ENCODE peak calls at places on chromosome 9, in six cellular contexts. S, Y, Z, M, C and H are unnamed samples.

GRCh38 chr9:91101598-91102168 is 260.0 kb downstream of the AUH start:
- DNase-seq in S (no peak), M (no peak), Z (no peak), C (no peak), Y (no peak), H (no peak)

GRCh38 chr9:90998573-90998972 is 197.0 kb downstream of the SYK start:
- DNase-seq in Z (no peak), Y (no peak), S (no peak), M (peak; percentile 28), C (no peak), H (no peak)

GRCh38 chr9:97790542-97790941 is 62.5 kb upstream of the FOXE1 start:
- DNase-seq in Y (no peak), Z (no peak), M (no peak), C (no peak), S (no peak), H (no peak)

GRCh38 chr9:123724211-123724831 is 205.6 kb downstream of the DENND1A start:
- DNase-seq in M (peak; percentile 16), Y (no peak), C (peak; percentile 13), Z (no peak), S (peak; percentile 43), H (no peak)

GRCh38 chr9:123445981-123446610 is 90.1 kb downstream of the CRB2 start:
- DNase-seq in M (no peak), C (no peak), S (no peak), Y (no peak), Z (no peak), H (no peak)

GRCh38 chr9:133371261-133371711 is 4.6 kb downstream of the SURF4 start:
- DNase-seq in Y (no peak), M (no peak), C (no peak), S (no peak), Z (no peak), H (no peak)

GRCh38 chr9:5554254-5554653 is 43.9 kb downstream of the PDCD1LG2 start:
- DNase-seq in C (no peak), Z (no peak), Y (no peak), M (no peak), S (no peak), H (no peak)

GRCh38 chr9:9820411-9820810 is 792.4 kb downstream of the PTPRD start:
- DNase-seq in Y (no peak), M (no peak), S (no peak), C (no peak), Z (no peak), H (no peak)

GRCh38 chr9:123360161-123361085 is 4.4 kb downstream of the CRB2 start:
- DNase-seq in C (peak; percentile 92), S (peak; percentile 56), Y (no peak), M (no peak), Z (peak; percentile 79), H (peak; percentile 74)

GRCh38 chr9:36980148-36980974 is 53.7 kb downstream of the PAX5 start:
- DNase-seq in Z (no peak), Y (no peak), C (no peak), S (peak; percentile 32), M (no peak), H (no peak)

GRCh38 chr9:13896047-13896446 is 417.9 kb downstream of the NFIB start:
- DNase-seq in Z (no peak), M (no peak), S (no peak), C (no peak), Y (no peak), H (no peak)

GRCh38 chr9:113556877-113557593 is 93.5 kb downstream of the RGS3 start:
- DNase-seq in Y (no peak), Z (no peak), M (no peak), S (peak; percentile 27), C (no peak), H (no peak)

GRCh38 chr9:108835831-108836230 is 20.0 kb downstream of the ACTL7B start:
- DNase-seq in Y (no peak), M (no peak), C (no peak), Z (no peak), S (no peak), H (no peak)

GRCh38 chr9:21252727-21253547 is 13.1 kb upstream of the IFNA14 start:
- DNase-seq in M (peak; percentile 30), C (peak; percentile 32), Z (no peak), Y (peak; percentile 53), S (peak; percentile 42), H (no peak)

GRCh38 chr9:95669253-95669652 is 152.5 kb upstream of the PTCH1 start:
- DNase-seq in C (no peak), S (no peak), Z (no peak), M (no peak), Y (no peak), H (no peak)

GRCh38 chr9:85964526-85964925 is 23.6 kb downstream of the NAA35 start:
- DNase-seq in Y (no peak), M (no peak), S (no peak), C (no peak), Z (no peak), H (no peak)

GRCh38 chr9:29514336-29514735 is 1941.1 kb upstream of the C9orf72 start:
- DNase-seq in C (no peak), Z (peak; percentile 36), S (peak; percentile 1), M (no peak), Y (no peak), H (no peak)

GRCh38 chr9:131432597-131433301 is 38.9 kb downstream of the PRRC2B start:
- DNase-seq in C (peak; percentile 27), M (no peak), S (no peak), Y (no peak), Z (no peak), H (no peak)

GRCh38 chr9:80435591-80435990 is 863.8 kb downstream of the TLE4 start:
- DNase-seq in M (no peak), Z (no peak), Y (no peak), C (no peak), S (no peak), H (no peak)

GRCh38 chr9:120715331-120715924 is 1.2 kb upstream of the MEGF9 start:
- DNase-seq in C (peak; percentile 54), Z (no peak), S (peak; percentile 56), Y (peak; percentile 74), M (peak; percentile 33), H (peak; percentile 58)

GRCh38 chr9:87787735-87788134 is 61.8 kb downstream of the CTSL start:
- DNase-seq in S (peak; percentile 25), Z (no peak), Y (no peak), M (no peak), C (no peak), H (no peak)

GRCh38 chr9:35847786-35848185 is 18.8 kb downstream of the TMEM8B start:
- DNase-seq in Z (no peak), S (no peak), C (no peak), M (no peak), Y (peak; percentile 5), H (no peak)

GRCh38 chr9:70947519-70947918 is 173.9 kb downstream of the TRPM3 start:
- DNase-seq in Z (no peak), S (no peak), M (no peak), C (no peak), Y (no peak), H (no peak)

GRCh38 chr9:137671721-137672120 is 52.9 kb downstream of the EHMT1 start:
- DNase-seq in M (no peak), Z (no peak), Y (no peak), C (no peak), S (no peak), H (no peak)

GRCh38 chr9:120868339-120868675 is 8.7 kb downstream of the PHF19 start:
- DNase-seq in M (no peak), S (no peak), C (no peak), Y (no peak), Z (no peak), H (no peak)

GRCh38 chr9:86632537-86632936 is 278.3 kb upstream of the TUT7 start:
- DNase-seq in S (no peak), C (no peak), M (no peak), Y (no peak), Z (no peak), H (no peak)

GRCh38 chr9:86774101-86774500 is 173.2 kb downstream of the GAS1 start:
- DNase-seq in Y (no peak), M (no peak), C (no peak), Z (no peak), S (no peak), H (no peak)

GRCh38 chr9:31390352-31391025 is 994.0 kb upstream of the ACO1 start:
- DNase-seq in Y (no peak), Z (no peak), C (no peak), M (no peak), S (no peak), H (no peak)

GRCh38 chr9:121445986-121446385 is 53.7 kb downstream of the GGTA1 start:
- DNase-seq in S (peak; percentile 16), C (no peak), Z (no peak), M (no peak), Y (no peak), H (no peak)

GRCh38 chr9:128102861-128103588 is 24.5 kb downstream of the PTGES2 start:
- DNase-seq in C (peak; percentile 56), Y (no peak), S (no peak), M (peak; percentile 11), Z (peak; percentile 90), H (peak; percentile 66)

GRCh38 chr9:123561055-123561454 is 205.1 kb downstream of the CRB2 start:
- DNase-seq in S (no peak), Y (no peak), C (no peak), M (no peak), Z (no peak), H (no peak)

GRCh38 chr9:135001526-135001925 is 83.8 kb upstream of the FCN1 start:
- DNase-seq in Z (no peak), M (no peak), S (no peak), C (no peak), Y (no peak), H (no peak)
- H3K9me3 ChIP-seq in Z (no peaks in the 10 kb centered on the region), M (peaks cover 18% of the 10 kb centered on the region), S (peaks cover 52% of the 10 kb centered on the region), C (peaks cover 5% of the 10 kb centered on the region), Y (no peaks in the 10 kb centered on the region), H (no peaks in the 10 kb centered on the region)

GRCh38 chr9:103552712-103553111 is 541.4 kb upstream of the SMC2 start:
- DNase-seq in S (no peak), Y (no peak), Z (no peak), C (no peak), M (no peak), H (no peak)
- H3K9me3 ChIP-seq in S (no peaks in the 10 kb centered on the region), Y (no peaks in the 10 kb centered on the region), Z (no peaks in the 10 kb centered on the region), C (no peaks in the 10 kb centered on the region), M (peaks cover 6% of the 10 kb centered on the region), H (no peaks in the 10 kb centered on the region)

GRCh38 chr9:96769989-96770388 is 7.9 kb downstream of the ZNF510 start:
- DNase-seq in S (no peak), C (no peak), Z (no peak), M (no peak), Y (no peak), H (no peak)

GRCh38 chr9:96766199-96766598 is 11.7 kb downstream of the ZNF510 start:
- DNase-seq in Y (no peak), S (no peak), M (no peak), Z (no peak), C (no peak), H (no peak)

DNA sequence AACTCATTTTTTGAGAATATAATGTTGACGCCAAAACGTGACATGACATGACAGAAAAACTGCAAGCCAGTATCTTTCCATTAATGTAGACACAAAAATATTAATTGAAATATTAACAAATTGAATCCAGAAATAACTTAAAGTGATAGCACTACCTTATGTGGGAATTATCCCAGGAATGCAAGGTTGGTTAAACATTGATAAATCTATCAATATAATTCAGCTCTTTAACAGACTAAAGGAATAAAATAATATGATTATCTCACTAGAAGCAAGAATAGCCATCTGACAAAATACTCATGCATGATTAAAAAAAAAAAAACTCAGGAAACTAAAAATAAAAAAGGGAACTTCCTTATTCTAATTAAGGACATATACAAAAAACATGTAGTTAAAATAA is 6.8 kb downstream of the ZNF510 start:
- DNase-seq in Z (no peak), M (no peak), S (no peak), C (no peak), Y (no peak), H (no peak)
- H3K9me3 ChIP-seq in Z (no peaks in the 10 kb centered on the region), M (peaks cover 63% of the 10 kb centered on the region), S (peaks cover 94% of the 10 kb centered on the region), C (peaks cover 61% of the 10 kb centered on the region), Y (peaks cover 39% of the 10 kb centered on the region), H (no peaks in the 10 kb centered on the region)

GRCh38 chr9:126248680-126249079 is 77.9 kb upstream of the MVB12B start:
- DNase-seq in M (no peak), C (no peak), Y (no peak), S (peak; percentile 13), Z (no peak), H (no peak)
- H3K9me3 ChIP-seq in M (peaks cover 5% of the 10 kb centered on the region), C (no peaks in the 10 kb centered on the region), Y (peaks cover 6% of the 10 kb centered on the region), S (peaks cover 15% of the 10 kb centered on the region), Z (no peaks in the 10 kb centered on the region), H (no peaks in the 10 kb centered on the region)